ENCODE peak calls at places on chromosome 20, in four cellular contexts. W is K562, P is cardiac fibroblast, U is NB4. A is an unnamed sample.

GRCh38 chr20:58017237-58017969 is 211.1 kb downstream of the ANKRD60 start:
- DNase-seq in P (no peak), U (peak), W (no peak), A (no peak)

GRCh38 chr20:52312131-52312729 is 120.7 kb upstream of the ZFP64 start:
- DNase-seq in W (peak), P (peak), U (peak), A (peak)

GRCh38 chr20:23033918-23034317 is 1.2 kb upstream of the SSTR4 start:
- DNase-seq in U (no peak), W (no peak), P (no peak), A (no peak)

GRCh38 chr20:54044156-54044555 is 26.2 kb downstream of the BCAS1 start:
- DNase-seq in W (no peak), U (peak), P (peak), A (no peak)

GRCh38 chr20:49549806-49550551 is 18.0 kb downstream of the PTGIS start:
- DNase-seq in P (no peak), W (no peak), U (no peak), A (no peak)

GRCh38 chr20:32314768-32315167 is 37.3 kb downstream of the KIF3B start:
- DNase-seq in U (no peak), P (no peak), W (no peak), A (no peak)

GRCh38 chr20:14197097-14197496 is 140.3 kb downstream of the FLRT3 start:
- DNase-seq in W (no peak), U (no peak), P (peak), A (no peak)

GRCh38 chr20:19519461-19519860 is 238.6 kb upstream of the RIN2 start:
- DNase-seq in W (no peak), P (peak), U (no peak), A (no peak)

GRCh38 chr20:38325905-38326304 is 20.4 kb upstream of the LBP start:
- DNase-seq in P (no peak), W (no peak), U (no peak), A (no peak)

GRCh38 chr20:45987108-45987780 is 15.2 kb upstream of the ZNF335 start:
- DNase-seq in U (peak), P (peak), W (peak), A (no peak)

GRCh38 chr20:46215913-46216707 is 92.2 kb downstream of the CDH22 start:
- DNase-seq in P (peak), U (peak), W (peak), A (no peak)

GRCh38 chr20:9407805-9408421 is 106.5 kb upstream of the LAMP5 start:
- DNase-seq in P (peak), W (peak), U (peak), A (peak)

DNA sequence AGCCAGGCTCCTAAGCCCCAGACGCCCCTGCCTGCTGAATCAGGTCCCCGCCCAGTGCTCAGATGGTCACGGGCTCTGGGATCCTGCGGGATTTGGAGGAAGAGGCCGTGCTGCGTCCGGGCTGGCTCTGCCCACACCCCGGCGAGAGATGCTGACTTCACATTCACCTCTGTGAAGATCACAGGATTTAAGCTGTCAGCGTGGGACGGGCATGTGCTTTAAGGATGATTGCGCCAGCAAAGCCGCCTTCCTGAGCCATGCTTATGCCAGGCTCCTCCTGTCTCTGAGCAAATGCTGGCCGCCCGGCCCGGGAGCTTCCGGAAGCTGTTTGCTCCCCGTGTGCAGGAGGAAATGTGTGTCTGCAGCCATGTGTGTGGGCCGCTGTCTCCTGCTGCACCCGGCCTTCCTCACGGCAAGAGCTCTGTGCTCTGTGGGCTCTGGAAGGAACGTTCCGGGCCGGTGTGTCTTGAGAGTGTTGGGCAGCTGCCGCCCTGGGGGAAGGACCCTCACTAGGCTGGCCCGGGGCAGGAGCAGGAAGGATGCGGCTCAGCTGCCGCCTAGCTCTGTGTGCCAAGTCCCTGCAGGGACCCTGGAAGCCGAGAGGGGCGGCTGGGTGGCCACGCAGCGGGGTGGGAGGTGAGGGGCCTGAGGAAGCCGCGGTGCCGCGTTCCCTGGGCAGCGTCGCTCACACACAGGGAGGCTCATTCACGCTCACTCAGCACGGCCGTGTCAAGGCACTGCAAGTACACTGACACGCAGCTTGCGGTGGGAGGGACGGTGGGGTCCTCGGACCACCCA is 19.0 kb upstream of the BHLHE23 start:
- DNase-seq in U (peak), P (peak), W (no peak), A (no peak)
- H3K4me3 ChIP-seq in U (no peak), P (peak), W (no peak), A (no peak)

DNA sequence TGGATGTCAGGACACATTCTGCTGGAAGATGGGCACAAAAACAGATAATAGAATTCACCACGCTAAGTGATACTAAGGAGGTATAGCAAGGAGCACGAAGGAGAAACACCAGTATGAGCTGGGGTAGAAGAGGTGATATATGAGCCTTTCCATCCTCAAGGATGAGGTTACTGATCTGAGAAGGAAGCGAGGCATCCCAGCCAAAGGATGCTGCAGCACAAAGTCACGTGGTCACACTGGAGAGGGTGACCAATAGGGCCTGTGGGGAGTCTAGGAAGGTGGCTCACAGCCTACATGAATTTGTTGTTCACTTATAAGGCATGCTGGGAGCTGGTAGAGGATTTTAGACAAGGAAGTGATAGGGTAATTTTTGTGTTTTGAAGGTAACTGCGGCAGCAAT is 1.4 kb downstream of the GINS1 start:
- DNase-seq in W (no peak), P (no peak), U (no peak), A (no peak)
- H3K4me3 ChIP-seq in W (peak), P (no peak), U (peak), A (peak)

GRCh38 chr20:546353-546752 is 2.8 kb upstream of the CSNK2A1 start:
- DNase-seq in P (no peak), W (no peak), U (no peak), A (no peak)

GRCh38 chr20:543369-544152 is at the start of gene CSNK2A1:
- DNase-seq in U (peak), W (peak), P (peak), A (peak)

GRCh38 chr20:547394-547793 is 3.8 kb upstream of the CSNK2A1 start:
- DNase-seq in U (no peak), P (no peak), W (no peak), A (no peak)

GRCh38 chr20:542777-543368 is 717 bp downstream of the CSNK2A1 start:
- DNase-seq in U (peak), P (peak), W (no peak), A (no peak)

DNA sequence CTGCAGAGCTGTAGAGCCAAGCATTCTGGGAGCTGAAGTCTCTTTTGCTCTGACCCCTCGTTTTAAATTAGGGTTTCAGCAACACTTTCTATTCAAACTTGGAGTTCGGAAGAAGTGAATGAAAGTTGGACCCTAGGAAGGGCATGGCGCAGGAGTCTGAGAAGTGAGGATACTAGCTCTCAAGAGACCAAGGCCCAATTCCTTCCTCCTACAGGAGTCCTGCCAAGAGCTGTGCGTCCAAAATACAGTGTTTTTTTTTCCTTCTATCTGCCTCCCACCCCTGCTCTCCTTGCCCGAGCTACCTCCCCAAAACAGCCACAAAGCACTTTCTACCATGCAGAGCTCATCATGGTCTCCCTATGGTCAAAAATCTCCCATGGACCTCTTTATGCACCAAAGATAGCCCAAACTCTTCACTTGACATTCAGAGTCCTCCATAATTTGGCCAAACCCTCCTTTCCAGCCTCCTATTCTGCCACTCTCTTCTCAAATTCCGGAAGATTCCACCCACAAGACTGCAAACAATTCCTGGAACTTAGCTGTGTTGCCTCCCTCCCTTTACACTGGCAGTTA is 649 bp upstream of the CSNK2A1 start:
- DNase-seq in U (no peak), P (no peak), W (no peak), A (no peak)
- H3K4me3 ChIP-seq in U (peak), P (no peak), W (peak), A (peak)

DNA sequence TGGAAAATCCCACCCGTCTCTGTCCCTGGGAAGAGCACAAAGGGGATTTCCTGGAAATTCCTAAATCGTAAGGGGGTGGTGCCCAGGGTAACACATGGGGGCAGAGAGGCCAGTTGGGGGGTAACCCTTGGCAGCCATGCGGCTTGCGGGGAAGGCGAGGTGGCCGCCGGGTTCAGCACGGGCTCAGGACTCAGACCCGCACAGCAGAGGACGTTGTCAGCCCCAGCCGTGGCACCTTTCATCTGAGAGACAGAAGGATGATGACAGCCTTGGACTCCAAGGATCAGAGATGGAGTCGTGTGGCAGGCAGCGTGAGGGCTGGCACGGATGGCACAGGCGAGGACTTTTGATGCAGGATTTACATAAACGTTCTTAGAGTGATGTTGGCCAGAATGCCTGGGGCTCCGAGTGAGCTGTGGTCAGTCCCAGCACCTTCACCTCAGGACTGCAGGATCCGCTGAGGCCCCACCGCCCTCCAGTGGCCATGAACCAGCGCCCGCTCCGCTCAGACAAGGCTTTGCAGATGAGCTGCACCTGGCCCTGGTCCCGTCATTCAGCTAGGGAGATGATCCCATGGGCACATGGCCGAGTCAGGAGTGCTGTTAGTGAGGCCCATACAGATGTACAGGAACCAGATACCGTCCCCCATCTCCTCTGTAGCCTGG is 190.3 kb downstream of the TAF4 start:
- DNase-seq in P (no peak), U (no peak), W (no peak), A (no peak)
- H3K4me3 ChIP-seq in P (no peak), U (no peak), W (no peak), A (no peak)

GRCh38 chr20:33337531-33338165 is 54.6 kb downstream of the BPIFB1 start:
- DNase-seq in P (no peak), U (peak), W (no peak), A (peak)

GRCh38 chr20:33338465-33339258 is 55.6 kb downstream of the BPIFB1 start:
- DNase-seq in U (no peak), W (no peak), P (no peak), A (no peak)

GRCh38 chr20:33339515-33340058 is 56.6 kb downstream of the BPIFB1 start:
- DNase-seq in W (peak), U (no peak), P (no peak), A (no peak)

GRCh38 chr20:33336375-33336774 is 53.4 kb downstream of the BPIFB1 start:
- DNase-seq in W (no peak), U (no peak), P (no peak), A (no peak)

GRCh38 chr20:33337119-33337518 is 54.1 kb downstream of the BPIFB1 start:
- DNase-seq in P (no peak), W (no peak), U (peak), A (no peak)
- H3K4me3 ChIP-seq in P (no peak), W (no peak), U (no peak), A (no peak)

DNA sequence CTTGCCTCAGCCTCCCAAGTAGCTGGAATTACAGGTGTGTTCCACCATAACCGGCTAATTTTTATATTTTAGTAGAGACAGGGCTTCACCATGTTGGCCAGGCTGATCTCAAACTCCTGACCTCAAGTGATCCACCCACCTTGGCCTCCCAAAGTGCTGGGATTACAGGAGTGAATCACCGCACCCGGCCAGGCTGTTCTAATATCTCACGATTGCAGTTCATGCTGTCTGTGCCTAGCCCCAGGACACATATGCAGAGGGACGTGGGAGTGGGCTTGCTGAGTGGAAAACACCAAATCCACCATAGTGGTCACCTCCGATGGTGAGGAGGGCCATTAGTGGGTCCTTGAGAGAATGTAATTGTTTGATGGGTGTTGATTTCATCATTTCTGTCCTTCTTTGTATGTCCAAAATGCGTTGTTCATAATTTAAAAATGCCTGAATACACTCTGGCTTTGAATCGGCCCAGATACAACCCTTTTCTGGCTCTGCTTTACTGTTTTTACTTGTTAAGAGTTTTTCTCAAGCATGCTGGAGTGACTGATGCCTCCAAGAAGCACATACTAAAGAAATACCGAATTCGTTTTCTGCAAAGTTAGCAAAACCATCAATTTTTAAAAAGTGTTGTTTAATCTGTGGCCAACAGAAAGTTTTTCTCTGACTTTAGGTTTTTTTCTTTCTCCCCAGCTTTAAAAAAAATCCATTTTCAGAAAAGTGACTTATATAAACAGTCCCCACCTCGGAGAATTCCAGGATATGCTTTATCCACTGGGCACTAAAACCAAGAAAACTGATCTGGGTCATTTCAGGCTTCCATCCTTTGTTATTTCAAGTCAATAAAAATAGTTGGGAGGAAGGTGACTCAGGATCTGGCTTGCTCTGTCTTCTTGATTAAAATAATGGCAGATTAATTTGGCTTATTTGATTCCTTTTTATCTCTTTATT is 18.8 kb upstream of the RALGAPA2 start:
- DNase-seq in U (no peak), P (peak), W (no peak), A (no peak)
- H3K4me3 ChIP-seq in U (no peak), P (no peak), W (no peak), A (no peak)